ENCODE peak calls at places on chromosomes 5 and 9, in four cellular contexts. T, R, F and N are unnamed samples.

GRCh38 chr5:108696407-108696806 is 51.3 kb upstream of the FER start:
- DNase-seq in T (no peak), R (no peak), F (no peak), N (no peak)

GRCh38 chr9:101727621-101728524 is 10.6 kb downstream of the GRIN3A start:
- DNase-seq in T (no peak), R (peak), F (peak), N (no peak)

GRCh38 chr9:72680593-72681317 is 159.3 kb downstream of the TMC1 start:
- DNase-seq in T (no peak), R (no peak), F (no peak), N (no peak)

GRCh38 chr5:5314626-5315025 is 107.9 kb upstream of the ICE1 start:
- DNase-seq in T (no peak), R (no peak), F (no peak), N (no peak)

GRCh38 chr5:52844885-52845284 is 57.2 kb downstream of the ITGA1 start:
- DNase-seq in T (no peak), R (peak), F (no peak), N (no peak)

GRCh38 chr5:52943285-52943684 is 45.9 kb upstream of the ITGA2 start:
- DNase-seq in T (no peak), R (no peak), F (no peak), N (no peak)

GRCh38 chr5:122163151-122164069 is 34.1 kb downstream of the ZNF474 start:
- DNase-seq in T (no peak), R (peak), F (peak), N (no peak)

GRCh38 chr9:127555830-127556820 is 56.0 kb upstream of the STXBP1 start:
- DNase-seq in T (no peak), R (peak), F (peak), N (peak)

GRCh38 chr5:132688536-132689409 is 15.0 kb downstream of the IL4 start:
- DNase-seq in T (no peak), R (peak), F (no peak), N (no peak)

GRCh38 chr5:139462582-139463276 is at the start of gene ECSCR:
- DNase-seq in T (no peak), R (no peak), F (no peak), N (no peak)

GRCh38 chr5:10452768-10453331 is 11.2 kb downstream of the ROPN1L start:
- DNase-seq in T (no peak), R (peak), F (peak), N (peak)

GRCh38 chr5:87588316-87588715 is 175.6 kb upstream of the CCNH start:
- DNase-seq in T (no peak), R (no peak), F (no peak), N (no peak)

GRCh38 chr9:656918-657583 is 184.4 kb upstream of the DMRT1 start:
- DNase-seq in T (no peak), R (no peak), F (no peak), N (no peak)

GRCh38 chr5:41156739-41157138 is 56.6 kb downstream of the C6 start:
- DNase-seq in T (no peak), R (peak), F (peak), N (no peak)

GRCh38 chr5:2670856-2671404 is 80.5 kb downstream of the IRX2 start:
- DNase-seq in T (no peak), R (no peak), F (no peak), N (no peak)

GRCh38 chr5:177300236-177300880 is 3.2 kb downstream of the RAB24 start:
- DNase-seq in T (peak), R (peak), F (peak), N (peak)

GRCh38 chr5:158560170-158560569 is 539.5 kb downstream of the EBF1 start:
- DNase-seq in T (no peak), R (peak), F (no peak), N (no peak)

GRCh38 chr5:167754501-167754941 is 536.9 kb upstream of the WWC1 start:
- DNase-seq in T (no peak), R (peak), F (peak), N (no peak)

GRCh38 chr5:145324767-145325479 is 510.2 kb downstream of the PRELID2 start:
- DNase-seq in T (no peak), R (peak), F (no peak), N (no peak)

GRCh38 chr5:74318985-74319563 is 321.5 kb downstream of the ENC1 start:
- DNase-seq in T (no peak), R (no peak), F (peak), N (no peak)

GRCh38 chr9:4933861-4934260 is 51.2 kb upstream of the JAK2 start:
- DNase-seq in T (no peak), R (no peak), F (no peak), N (no peak)

GRCh38 chr5:82107277-82107676 is 135.5 kb downstream of the ATG10 start:
- DNase-seq in T (no peak), R (peak), F (no peak), N (no peak)

GRCh38 chr9:132965478-132965877 is 13.0 kb upstream of the GFI1B start:
- DNase-seq in T (no peak), R (no peak), F (no peak), N (no peak)

GRCh38 chr9:106920701-106921283 is 57.8 kb downstream of the ZNF462 start:
- DNase-seq in T (no peak), R (peak), F (peak), N (no peak)

GRCh38 chr9:128689293-128689770 is 310 bp downstream of the SET start:
- DNase-seq in T (peak), R (peak), F (no peak), N (peak)

GRCh38 chr9:133926165-133926856 is 65.8 kb downstream of the VAV2 start:
- DNase-seq in T (no peak), R (no peak), F (no peak), N (no peak)

GRCh38 chr5:151408633-151409243 is 38.7 kb upstream of the SLC36A1 start:
- DNase-seq in T (no peak), R (no peak), F (no peak), N (no peak)

GRCh38 chr9:123081824-123082223 is 48.4 kb downstream of the GPR21 start:
- DNase-seq in T (no peak), R (peak), F (peak), N (no peak)

GRCh38 chr9:673966-674526 is 167.5 kb upstream of the DMRT1 start:
- DNase-seq in T (no peak), R (no peak), F (no peak), N (no peak)

GRCh38 chr5:139854029-139854605 is 58.5 kb downstream of the PSD2 start:
- DNase-seq in T (no peak), R (no peak), F (no peak), N (no peak)

GRCh38 chr9:14027114-14027812 is 286.7 kb downstream of the NFIB start:
- DNase-seq in T (no peak), R (peak), F (no peak), N (no peak)

GRCh38 chr5:165108809-165109208 is 1603.4 kb downstream of the MAT2B start:
- DNase-seq in T (no peak), R (no peak), F (no peak), N (no peak)

GRCh38 chr5:88298425-88298824 is 29.8 kb upstream of the TMEM161B start:
- DNase-seq in T (no peak), R (peak), F (no peak), N (no peak)

GRCh38 chr5:52428977-52429474 is 358.7 kb upstream of the ITGA1 start:
- DNase-seq in T (no peak), R (no peak), F (no peak), N (no peak)

GRCh38 chr5:9898319-9898718 is 268.2 kb upstream of the TAS2R1 start:
- DNase-seq in T (no peak), R (peak), F (peak), N (no peak)

GRCh38 chr9:95689669-95690068 is 172.9 kb upstream of the PTCH1 start:
- DNase-seq in T (no peak), R (no peak), F (no peak), N (no peak)